ENCODE peak calls at places on chromosomes 7 and 10, in seven cellular contexts. One of them, this sample, is unnamed.

GRCh38 chr10:12603766-12604470 is 254.6 kb downstream of the CAMK1D start:
- DNase-seq in uterus: no peak
- DNase-seq in bronchial epithelial cell: no peak
- DNase-seq in PC-3: no peak
- DNase-seq in cardiac muscle cell: no peak
- DNase-seq in adrenal gland: no peak
- DNase-seq in BJ: no peak
- DNase-seq in this sample: no peak

GRCh38 chr7:101733713-101734475 is 83.5 kb upstream of the CUX1 start:
- DNase-seq in bronchial epithelial cell: no peak
- DNase-seq in adrenal gland: peak; percentile 81
- DNase-seq in uterus: peak; percentile 46
- DNase-seq in PC-3: peak; percentile 52
- DNase-seq in BJ: no peak
- DNase-seq in cardiac muscle cell: peak; percentile 72
- DNase-seq in this sample: peak; percentile 49

GRCh38 chr10:132112611-132113010 is 46.9 kb downstream of the JAKMIP3 start:
- DNase-seq in uterus: peak; percentile 3
- DNase-seq in cardiac muscle cell: no peak
- DNase-seq in PC-3: no peak
- DNase-seq in BJ: no peak
- DNase-seq in adrenal gland: no peak
- DNase-seq in bronchial epithelial cell: no peak
- DNase-seq in this sample: no peak

GRCh38 chr10:68604441-68604840 is 44.3 kb downstream of the TET1 start:
- DNase-seq in uterus: no peak
- DNase-seq in adrenal gland: no peak
- DNase-seq in BJ: no peak
- DNase-seq in bronchial epithelial cell: no peak
- DNase-seq in PC-3: no peak
- DNase-seq in cardiac muscle cell: no peak
- DNase-seq in this sample: no peak

GRCh38 chr7:30437823-30438574 is 40.6 kb downstream of the NOD1 start:
- DNase-seq in BJ: no peak
- DNase-seq in PC-3: no peak
- DNase-seq in adrenal gland: no peak
- DNase-seq in cardiac muscle cell: no peak
- DNase-seq in bronchial epithelial cell: no peak
- DNase-seq in uterus: no peak
- DNase-seq in this sample: no peak

GRCh38 chr7:42274052-42274451 is 37.0 kb upstream of the GLI3 start:
- DNase-seq in cardiac muscle cell: peak; percentile 79
- DNase-seq in BJ: no peak
- DNase-seq in bronchial epithelial cell: peak; percentile 89
- DNase-seq in uterus: no peak
- DNase-seq in adrenal gland: no peak
- DNase-seq in PC-3: peak; percentile 71
- DNase-seq in this sample: no peak

GRCh38 chr7:47370461-47371042 is 211.4 kb downstream of the TNS3 start:
- DNase-seq in cardiac muscle cell: no peak
- DNase-seq in BJ: no peak
- DNase-seq in bronchial epithelial cell: peak; percentile 56
- DNase-seq in uterus: no peak
- DNase-seq in adrenal gland: no peak
- DNase-seq in PC-3: no peak
- DNase-seq in this sample: no peak

GRCh38 chr7:87155788-87156187 is 3.5 kb downstream of the DMTF1 start:
- DNase-seq in cardiac muscle cell: no peak
- DNase-seq in uterus: no peak
- DNase-seq in adrenal gland: no peak
- DNase-seq in PC-3: no peak
- DNase-seq in BJ: no peak
- DNase-seq in bronchial epithelial cell: no peak
- DNase-seq in this sample: no peak

GRCh38 chr10:12806228-12807095 is 195.1 kb downstream of the CCDC3 start:
- DNase-seq in bronchial epithelial cell: no peak
- DNase-seq in PC-3: no peak
- DNase-seq in BJ: no peak
- DNase-seq in cardiac muscle cell: no peak
- DNase-seq in uterus: no peak
- DNase-seq in adrenal gland: no peak
- DNase-seq in this sample: no peak

GRCh38 chr7:157000741-157001653 is 9.5 kb downstream of the MNX1 start:
- DNase-seq in uterus: no peak
- DNase-seq in BJ: no peak
- DNase-seq in bronchial epithelial cell: no peak
- DNase-seq in PC-3: no peak
- DNase-seq in cardiac muscle cell: no peak
- DNase-seq in adrenal gland: no peak
- DNase-seq in this sample: no peak

GRCh38 chr7:156017916-156018700 is 205.8 kb upstream of the SHH start:
- DNase-seq in adrenal gland: peak; percentile 38
- DNase-seq in BJ: no peak
- DNase-seq in bronchial epithelial cell: no peak
- DNase-seq in PC-3: no peak
- DNase-seq in cardiac muscle cell: no peak
- DNase-seq in uterus: no peak
- DNase-seq in this sample: no peak

GRCh38 chr10:120041807-120042545 is 149.4 kb downstream of the SEC23IP start:
- DNase-seq in BJ: no peak
- DNase-seq in bronchial epithelial cell: no peak
- DNase-seq in cardiac muscle cell: no peak
- DNase-seq in uterus: no peak
- DNase-seq in PC-3: no peak
- DNase-seq in adrenal gland: no peak
- DNase-seq in this sample: peak; percentile 38

GRCh38 chr7:155790666-155791065 is 21.6 kb downstream of the SHH start:
- DNase-seq in bronchial epithelial cell: no peak
- DNase-seq in adrenal gland: no peak
- DNase-seq in BJ: no peak
- DNase-seq in uterus: no peak
- DNase-seq in cardiac muscle cell: no peak
- DNase-seq in PC-3: no peak
- DNase-seq in this sample: no peak

GRCh38 chr10:17872191-17873091 is 63.3 kb downstream of the MRC1 start:
- DNase-seq in uterus: no peak
- DNase-seq in adrenal gland: no peak
- DNase-seq in cardiac muscle cell: peak; percentile 60
- DNase-seq in BJ: no peak
- DNase-seq in bronchial epithelial cell: peak; percentile 36
- DNase-seq in PC-3: peak; percentile 44
- DNase-seq in this sample: no peak

GRCh38 chr7:107613948-107614347 is 33.9 kb downstream of the BCAP29 start:
- DNase-seq in cardiac muscle cell: peak; percentile 29
- DNase-seq in adrenal gland: no peak
- DNase-seq in uterus: no peak
- DNase-seq in bronchial epithelial cell: no peak
- DNase-seq in PC-3: peak; percentile 28
- DNase-seq in BJ: no peak
- DNase-seq in this sample: no peak

GRCh38 chr10:79203833-79204232 is 135.1 kb downstream of the ZMIZ1 start:
- DNase-seq in cardiac muscle cell: no peak
- DNase-seq in PC-3: no peak
- DNase-seq in adrenal gland: no peak
- DNase-seq in bronchial epithelial cell: no peak
- DNase-seq in uterus: no peak
- DNase-seq in BJ: no peak
- DNase-seq in this sample: peak; percentile 55

GRCh38 chr7:13989138-13989943 is at the start of gene ETV1:
- DNase-seq in BJ: no peak
- DNase-seq in cardiac muscle cell: peak; percentile 79
- DNase-seq in uterus: peak; percentile 58
- DNase-seq in adrenal gland: peak; percentile 82
- DNase-seq in PC-3: peak; percentile 65
- DNase-seq in bronchial epithelial cell: peak; percentile 45
- DNase-seq in this sample: peak; percentile 84

GRCh38 chr10:46539596-46540411 is 16.7 kb downstream of the GPRIN2 start:
- DNase-seq in PC-3: no peak
- DNase-seq in bronchial epithelial cell: no peak
- DNase-seq in cardiac muscle cell: peak; percentile 62
- DNase-seq in adrenal gland: no peak
- DNase-seq in BJ: no peak
- DNase-seq in uterus: peak; percentile 3
- DNase-seq in this sample: peak; percentile 16

GRCh38 chr7:38374507-38374906 is 101.1 kb upstream of the TARP start:
- DNase-seq in cardiac muscle cell: peak; percentile 64
- DNase-seq in adrenal gland: no peak
- DNase-seq in bronchial epithelial cell: peak; percentile 24
- DNase-seq in PC-3: peak; percentile 48
- DNase-seq in BJ: no peak
- DNase-seq in uterus: no peak
- DNase-seq in this sample: no peak

GRCh38 chr7:100157334-100158228 is 942 bp downstream of the TRAPPC14 start:
- DNase-seq in BJ: no peak
- DNase-seq in PC-3: peak; percentile 67
- DNase-seq in bronchial epithelial cell: peak; percentile 78
- DNase-seq in uterus: peak; percentile 70
- DNase-seq in cardiac muscle cell: peak; percentile 61
- DNase-seq in adrenal gland: peak; percentile 88
- DNase-seq in this sample: no peak

GRCh38 chr10:80461208-80462183 is 7.4 kb downstream of the TSPAN14 start:
- DNase-seq in BJ: no peak
- DNase-seq in adrenal gland: no peak
- DNase-seq in cardiac muscle cell: peak; percentile 60
- DNase-seq in uterus: no peak
- DNase-seq in PC-3: no peak
- DNase-seq in bronchial epithelial cell: peak; percentile 37
- DNase-seq in this sample: no peak

GRCh38 chr7:2201128-2201527 is 31.6 kb downstream of the MAD1L1 start:
- DNase-seq in cardiac muscle cell: no peak
- DNase-seq in bronchial epithelial cell: no peak
- DNase-seq in BJ: no peak
- DNase-seq in adrenal gland: no peak
- DNase-seq in uterus: no peak
- DNase-seq in PC-3: no peak
- DNase-seq in this sample: no peak

DNA sequence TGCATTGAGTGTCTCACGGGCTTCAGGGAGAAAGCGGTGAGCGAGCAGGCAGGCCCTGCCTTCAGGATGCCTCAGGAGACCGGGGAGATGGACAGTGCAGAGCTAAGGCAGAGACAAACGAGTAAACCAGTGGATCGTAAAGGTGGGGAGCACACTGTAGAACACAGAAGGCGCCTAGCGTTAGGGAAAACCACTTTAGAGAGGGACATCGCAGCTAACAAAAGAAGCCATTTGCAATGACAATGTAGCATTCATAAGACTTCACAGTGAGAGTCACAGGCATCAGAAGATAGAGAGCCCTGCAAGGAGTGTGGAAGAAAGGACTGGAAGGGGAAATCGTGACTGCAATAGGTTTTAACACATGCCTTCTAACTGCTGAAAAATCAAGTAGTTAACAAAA is 54.9 kb upstream of the TMEM273 start:
- DNase-seq in PC-3: no peak
- DNase-seq in adrenal gland: no peak
- DNase-seq in bronchial epithelial cell: no peak
- DNase-seq in cardiac muscle cell: no peak
- DNase-seq in uterus: no peak
- DNase-seq in BJ: no peak
- DNase-seq in this sample: no peak
- H3K27me3 ChIP-seq in PC-3: peaks cover 45% of the 10 kb centered on the region
- H3K27me3 ChIP-seq in adrenal gland: no peaks in the 10 kb centered on the region
- H3K27me3 ChIP-seq in bronchial epithelial cell: no peaks in the 10 kb centered on the region
- H3K27me3 ChIP-seq in cardiac muscle cell: no peaks in the 10 kb centered on the region
- H3K27me3 ChIP-seq in uterus: no peaks in the 10 kb centered on the region
- H3K27me3 ChIP-seq in BJ: peaks cover 4% of the 10 kb centered on the region
- H3K27me3 ChIP-seq in this sample: no peaks in the 10 kb centered on the region

GRCh38 chr7:148711191-148712102 is 12.7 kb downstream of the CUL1 start:
- DNase-seq in PC-3: no peak
- DNase-seq in adrenal gland: no peak
- DNase-seq in BJ: no peak
- DNase-seq in cardiac muscle cell: no peak
- DNase-seq in uterus: no peak
- DNase-seq in bronchial epithelial cell: no peak
- DNase-seq in this sample: no peak
- H3K4me3 ChIP-seq in PC-3: no peak overlapping the region
- H3K4me3 ChIP-seq in adrenal gland: no peak overlapping the region
- H3K4me3 ChIP-seq in BJ: no peak overlapping the region
- H3K4me3 ChIP-seq in cardiac muscle cell: no peak overlapping the region
- H3K4me3 ChIP-seq in uterus: no peak overlapping the region
- H3K4me3 ChIP-seq in bronchial epithelial cell: no peak overlapping the region
- H3K4me3 ChIP-seq in this sample: no peak overlapping the region

DNA sequence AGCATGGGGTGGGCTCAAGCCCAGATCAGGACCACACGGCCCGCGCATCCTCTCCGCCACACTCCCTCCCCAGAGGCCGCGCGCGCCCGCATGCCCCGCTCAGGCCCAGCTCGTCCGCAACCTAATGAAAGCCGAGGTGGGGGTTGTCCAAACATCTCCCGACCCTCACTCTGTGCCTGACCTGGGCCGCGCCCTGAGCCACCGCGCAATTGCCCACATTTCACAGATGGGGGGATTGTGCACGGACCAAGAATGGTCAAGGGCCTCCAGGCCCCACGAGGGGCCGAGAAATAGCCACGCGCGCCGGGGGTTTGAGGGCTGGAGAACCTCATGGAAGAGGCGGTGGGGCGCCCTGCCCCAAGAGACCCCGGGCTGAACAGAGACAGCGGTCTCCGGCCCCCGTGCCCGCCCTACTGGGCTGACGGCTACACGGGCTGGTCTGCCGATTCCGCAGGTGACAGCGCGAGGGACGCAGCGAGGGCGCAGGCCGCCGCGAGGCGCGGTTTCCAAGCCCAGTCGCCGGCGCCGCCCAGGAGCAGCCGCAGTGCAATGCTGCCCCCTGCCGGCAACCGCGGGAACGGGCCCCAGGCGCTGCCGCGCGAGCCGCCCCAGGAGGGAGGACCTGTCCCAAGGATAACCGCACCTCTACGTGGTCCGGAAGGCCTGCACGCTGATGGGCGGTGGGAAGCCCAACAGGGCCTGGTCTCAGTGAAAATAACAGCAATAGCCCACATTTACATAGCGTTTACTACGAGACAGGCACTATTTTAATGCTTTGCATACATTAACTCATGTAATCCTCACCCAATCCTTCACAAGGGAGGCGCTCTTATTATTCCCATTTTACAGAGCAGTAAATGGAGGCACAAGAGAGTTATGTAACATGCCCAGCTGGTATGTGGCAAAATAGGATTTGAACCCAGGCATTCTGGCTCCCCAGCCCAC is 10.5 kb upstream of the GRID1 start:
- DNase-seq in BJ: no peak
- DNase-seq in uterus: peak; percentile 42
- DNase-seq in bronchial epithelial cell: peak; percentile 22
- DNase-seq in PC-3: peak; percentile 69
- DNase-seq in cardiac muscle cell: peak; percentile 63
- DNase-seq in adrenal gland: peak; percentile 52
- DNase-seq in this sample: peak; percentile 88
- H3K27me3 ChIP-seq in BJ: peaks cover 15% of the 10 kb centered on the region
- H3K27me3 ChIP-seq in uterus: no peaks in the 10 kb centered on the region
- H3K27me3 ChIP-seq in bronchial epithelial cell: peaks cover 3% of the 10 kb centered on the region
- H3K27me3 ChIP-seq in PC-3: peaks cover 8% of the 10 kb centered on the region
- H3K27me3 ChIP-seq in cardiac muscle cell: peaks cover 42% of the 10 kb centered on the region
- H3K27me3 ChIP-seq in adrenal gland: peaks cover 22% of the 10 kb centered on the region
- H3K27me3 ChIP-seq in this sample: peaks cover 3% of the 10 kb centered on the region

DNA sequence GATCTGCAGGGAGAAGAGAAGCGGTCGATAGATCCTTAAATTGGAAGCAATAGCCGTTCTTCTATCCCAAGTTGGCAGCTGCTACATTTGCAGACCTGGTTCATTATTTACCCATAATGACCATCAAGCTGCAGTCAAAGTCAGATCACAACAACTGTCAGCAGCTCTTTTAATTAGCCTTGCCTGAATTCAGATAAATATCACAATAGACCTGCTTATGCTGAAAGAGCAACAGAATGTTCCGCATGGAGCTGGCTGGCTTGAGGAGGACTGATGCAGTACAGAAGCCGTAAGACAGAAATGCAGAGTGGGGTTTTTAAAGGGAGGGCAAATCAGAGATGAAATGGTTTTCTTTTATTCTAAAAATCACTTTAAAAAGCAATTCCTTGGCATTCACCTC is 109.4 kb downstream of the HIBADH start:
- DNase-seq in PC-3: no peak
- DNase-seq in uterus: no peak
- DNase-seq in BJ: no peak
- DNase-seq in adrenal gland: no peak
- DNase-seq in cardiac muscle cell: no peak
- DNase-seq in bronchial epithelial cell: no peak
- DNase-seq in this sample: no peak
- H3K4me3 ChIP-seq in PC-3: no peak overlapping the region
- H3K4me3 ChIP-seq in uterus: no peak overlapping the region
- H3K4me3 ChIP-seq in BJ: no peak overlapping the region
- H3K4me3 ChIP-seq in adrenal gland: no peak overlapping the region
- H3K4me3 ChIP-seq in cardiac muscle cell: no peak overlapping the region
- H3K4me3 ChIP-seq in bronchial epithelial cell: no peak overlapping the region
- H3K4me3 ChIP-seq in this sample: no peak overlapping the region

This sample was measured in right cardiac atrium.